ENCODE peak calls at places on chromosomes 2 and 18, in seven cellular contexts. One of them, this sample, is unnamed.

GRCh38 chr2:157345647-157346389 is 20.2 kb upstream of the ERMN start:
- DNase-seq in MM.1S: no peak
- DNase-seq in foreskin keratinocyte: no peak
- DNase-seq in substantia nigra: no peak
- DNase-seq in body of pancreas: no peak
- DNase-seq in neuronal stem cell: no peak
- DNase-seq in tibial artery: no peak
- DNase-seq in this sample: no peak

GRCh38 chr2:84880645-84881521 is at the start of gene TRABD2A:
- DNase-seq in MM.1S: peak
- DNase-seq in foreskin keratinocyte: no peak
- DNase-seq in substantia nigra: no peak
- DNase-seq in body of pancreas: no peak
- DNase-seq in neuronal stem cell: peak
- DNase-seq in tibial artery: no peak
- DNase-seq in this sample: no peak

GRCh38 chr18:11412790-11413189 is 196.6 kb upstream of the SLC35G4 start:
- DNase-seq in MM.1S: no peak
- DNase-seq in foreskin keratinocyte: no peak
- DNase-seq in substantia nigra: no peak
- DNase-seq in body of pancreas: no peak
- DNase-seq in neuronal stem cell: no peak
- DNase-seq in tibial artery: no peak
- DNase-seq in this sample: no peak

GRCh38 chr18:75215663-75216062 is 5.1 kb downstream of the TSHZ1 start:
- DNase-seq in MM.1S: no peak
- DNase-seq in foreskin keratinocyte: no peak
- DNase-seq in substantia nigra: no peak
- DNase-seq in body of pancreas: no peak
- DNase-seq in neuronal stem cell: no peak
- DNase-seq in tibial artery: no peak
- DNase-seq in this sample: no peak

GRCh38 chr2:237154050-237154638 is 68.5 kb downstream of the COPS8 start:
- DNase-seq in MM.1S: peak
- DNase-seq in foreskin keratinocyte: no peak
- DNase-seq in substantia nigra: no peak
- DNase-seq in body of pancreas: peak
- DNase-seq in neuronal stem cell: peak
- DNase-seq in tibial artery: peak
- DNase-seq in this sample: no peak

GRCh38 chr2:46847726-46848421 is 67.7 kb downstream of the MCFD2 start:
- DNase-seq in MM.1S: no peak
- DNase-seq in foreskin keratinocyte: no peak
- DNase-seq in substantia nigra: no peak
- DNase-seq in body of pancreas: no peak
- DNase-seq in neuronal stem cell: no peak
- DNase-seq in tibial artery: peak
- DNase-seq in this sample: no peak

GRCh38 chr2:10831387-10831985 is 18.9 kb upstream of the PDIA6 start:
- DNase-seq in MM.1S: no peak
- DNase-seq in foreskin keratinocyte: no peak
- DNase-seq in substantia nigra: no peak
- DNase-seq in body of pancreas: no peak
- DNase-seq in neuronal stem cell: no peak
- DNase-seq in tibial artery: no peak
- DNase-seq in this sample: no peak

GRCh38 chr2:159256159-159256558 is 30.3 kb downstream of the WDSUB1 start:
- DNase-seq in MM.1S: no peak
- DNase-seq in foreskin keratinocyte: no peak
- DNase-seq in substantia nigra: no peak
- DNase-seq in body of pancreas: no peak
- DNase-seq in neuronal stem cell: no peak
- DNase-seq in tibial artery: no peak
- DNase-seq in this sample: no peak

GRCh38 chr2:120108049-120108448 is 95.2 kb downstream of the EPB41L5 start:
- DNase-seq in MM.1S: no peak
- DNase-seq in foreskin keratinocyte: peak
- DNase-seq in substantia nigra: no peak
- DNase-seq in body of pancreas: peak
- DNase-seq in neuronal stem cell: no peak
- DNase-seq in tibial artery: no peak
- DNase-seq in this sample: no peak

GRCh38 chr2:113276216-113276905 is 2.4 kb downstream of the PAX8 start:
- DNase-seq in MM.1S: no peak
- DNase-seq in foreskin keratinocyte: no peak
- DNase-seq in substantia nigra: no peak
- DNase-seq in body of pancreas: no peak
- DNase-seq in neuronal stem cell: peak
- DNase-seq in tibial artery: no peak
- DNase-seq in this sample: no peak

GRCh38 chr18:44609210-44609941 is 71.3 kb upstream of the SETBP1 start:
- DNase-seq in MM.1S: no peak
- DNase-seq in foreskin keratinocyte: no peak
- DNase-seq in substantia nigra: no peak
- DNase-seq in body of pancreas: no peak
- DNase-seq in neuronal stem cell: no peak
- DNase-seq in tibial artery: no peak
- DNase-seq in this sample: no peak

GRCh38 chr2:30768036-30768686 is 39.1 kb downstream of the CAPN13 start:
- DNase-seq in MM.1S: no peak
- DNase-seq in foreskin keratinocyte: no peak
- DNase-seq in substantia nigra: no peak
- DNase-seq in body of pancreas: no peak
- DNase-seq in neuronal stem cell: no peak
- DNase-seq in tibial artery: no peak
- DNase-seq in this sample: no peak

GRCh38 chr2:68925298-68925885 is 27.3 kb downstream of the GKN2 start:
- DNase-seq in MM.1S: peak
- DNase-seq in foreskin keratinocyte: no peak
- DNase-seq in substantia nigra: no peak
- DNase-seq in body of pancreas: peak
- DNase-seq in neuronal stem cell: peak
- DNase-seq in tibial artery: no peak
- DNase-seq in this sample: peak

GRCh38 chr18:12597775-12598174 is 60.1 kb downstream of the SPIRE1 start:
- DNase-seq in MM.1S: no peak
- DNase-seq in foreskin keratinocyte: peak
- DNase-seq in substantia nigra: no peak
- DNase-seq in body of pancreas: peak
- DNase-seq in neuronal stem cell: no peak
- DNase-seq in tibial artery: no peak
- DNase-seq in this sample: no peak

GRCh38 chr18:68714356-68714706 is 577 bp downstream of the TMX3 start:
- DNase-seq in MM.1S: peak
- DNase-seq in foreskin keratinocyte: no peak
- DNase-seq in substantia nigra: no peak
- DNase-seq in body of pancreas: no peak
- DNase-seq in neuronal stem cell: no peak
- DNase-seq in tibial artery: no peak
- DNase-seq in this sample: no peak

GRCh38 chr2:85584857-85585780 is 888 bp downstream of the VAMP5 start:
- DNase-seq in MM.1S: no peak
- DNase-seq in foreskin keratinocyte: peak
- DNase-seq in substantia nigra: no peak
- DNase-seq in body of pancreas: peak
- DNase-seq in neuronal stem cell: no peak
- DNase-seq in tibial artery: no peak
- DNase-seq in this sample: no peak

GRCh38 chr2:67641709-67642397 is 244.7 kb downstream of the ETAA1 start:
- DNase-seq in MM.1S: no peak
- DNase-seq in foreskin keratinocyte: peak
- DNase-seq in substantia nigra: no peak
- DNase-seq in body of pancreas: no peak
- DNase-seq in neuronal stem cell: no peak
- DNase-seq in tibial artery: no peak
- DNase-seq in this sample: no peak

GRCh38 chr2:23690421-23691105 is 236.4 kb downstream of the ATAD2B start:
- DNase-seq in MM.1S: no peak
- DNase-seq in foreskin keratinocyte: no peak
- DNase-seq in substantia nigra: no peak
- DNase-seq in body of pancreas: no peak
- DNase-seq in neuronal stem cell: no peak
- DNase-seq in tibial artery: no peak
- DNase-seq in this sample: no peak

GRCh38 chr2:32910883-32911598 is 35.7 kb upstream of the LTBP1 start:
- DNase-seq in MM.1S: peak
- DNase-seq in foreskin keratinocyte: no peak
- DNase-seq in substantia nigra: no peak
- DNase-seq in body of pancreas: no peak
- DNase-seq in neuronal stem cell: no peak
- DNase-seq in tibial artery: no peak
- DNase-seq in this sample: no peak

GRCh38 chr2:74867841-74868658 is 34.1 kb downstream of the HK2 start:
- DNase-seq in MM.1S: no peak
- DNase-seq in foreskin keratinocyte: no peak
- DNase-seq in substantia nigra: no peak
- DNase-seq in body of pancreas: peak
- DNase-seq in neuronal stem cell: no peak
- DNase-seq in tibial artery: peak
- DNase-seq in this sample: no peak

GRCh38 chr2:237791977-237792727 is 6.4 kb upstream of the RBM44 start:
- DNase-seq in MM.1S: no peak
- DNase-seq in foreskin keratinocyte: peak
- DNase-seq in substantia nigra: no peak
- DNase-seq in body of pancreas: no peak
- DNase-seq in neuronal stem cell: no peak
- DNase-seq in tibial artery: no peak
- DNase-seq in this sample: no peak

GRCh38 chr2:7767902-7768301 is 850.7 kb downstream of the RNF144A start:
- DNase-seq in MM.1S: no peak
- DNase-seq in foreskin keratinocyte: no peak
- DNase-seq in substantia nigra: no peak
- DNase-seq in body of pancreas: no peak
- DNase-seq in neuronal stem cell: no peak
- DNase-seq in tibial artery: no peak
- DNase-seq in this sample: no peak

GRCh38 chr2:100071350-100072043 is 70.9 kb downstream of the AFF3 start:
- DNase-seq in MM.1S: no peak
- DNase-seq in foreskin keratinocyte: no peak
- DNase-seq in substantia nigra: no peak
- DNase-seq in body of pancreas: no peak
- DNase-seq in neuronal stem cell: no peak
- DNase-seq in tibial artery: no peak
- DNase-seq in this sample: no peak
- H3K27ac ChIP-seq in MM.1S: no peak
- H3K27ac ChIP-seq in foreskin keratinocyte: no peak
- H3K27ac ChIP-seq in substantia nigra: no peak
- H3K27ac ChIP-seq in body of pancreas: no peak
- H3K27ac ChIP-seq in neuronal stem cell: no peak
- H3K27ac ChIP-seq in tibial artery: no peak
- H3K27ac ChIP-seq in this sample: no peak

GRCh38 chr2:96823203-96823602 is 7.1 kb downstream of the CNNM3 start:
- DNase-seq in MM.1S: no peak
- DNase-seq in foreskin keratinocyte: no peak
- DNase-seq in substantia nigra: no peak
- DNase-seq in body of pancreas: no peak
- DNase-seq in neuronal stem cell: no peak
- DNase-seq in tibial artery: no peak
- DNase-seq in this sample: no peak
- H3K27ac ChIP-seq in MM.1S: no peak
- H3K27ac ChIP-seq in foreskin keratinocyte: no peak
- H3K27ac ChIP-seq in substantia nigra: no peak
- H3K27ac ChIP-seq in body of pancreas: peak
- H3K27ac ChIP-seq in neuronal stem cell: no peak
- H3K27ac ChIP-seq in tibial artery: no peak
- H3K27ac ChIP-seq in this sample: no peak

DNA sequence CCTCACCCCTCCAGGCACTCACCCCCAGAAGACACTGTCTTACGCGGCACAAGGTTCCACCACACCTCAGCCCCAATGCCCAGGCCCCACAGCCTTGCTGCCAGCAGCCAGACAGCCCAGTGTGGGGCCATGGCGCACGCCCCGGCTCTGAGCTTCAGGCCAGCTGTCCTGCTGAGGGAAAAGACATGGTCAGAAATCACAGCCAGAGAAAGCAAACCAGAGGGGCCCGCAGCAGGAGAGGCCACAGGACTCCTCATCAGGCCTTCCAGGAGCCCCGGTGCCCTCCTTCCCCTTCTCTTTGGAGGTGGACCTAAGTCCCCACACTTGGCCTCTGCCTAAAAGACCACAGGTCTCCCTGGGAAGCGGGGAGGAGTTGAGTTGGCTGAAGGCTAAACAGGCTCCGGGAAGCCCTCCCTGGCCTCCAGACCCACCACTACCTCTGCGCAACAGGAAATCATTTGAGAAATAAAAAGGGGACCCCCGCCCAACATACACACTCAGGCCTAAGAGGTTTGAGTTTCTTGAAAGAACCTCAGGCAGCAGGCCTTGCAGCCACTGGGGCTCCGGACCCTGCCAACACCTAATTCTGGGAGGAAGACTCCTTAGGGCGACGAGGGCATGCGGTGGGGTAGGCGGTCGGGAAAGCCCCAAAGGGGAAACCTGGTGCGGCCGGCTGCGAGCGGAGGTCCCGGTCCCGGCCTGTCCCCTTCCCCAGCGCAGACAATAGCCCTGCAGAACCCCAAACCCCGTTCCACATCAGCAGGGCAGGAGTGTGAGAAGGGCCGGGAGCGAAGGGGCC is 1.9 kb downstream of the SEMA4C start:
- DNase-seq in MM.1S: no peak
- DNase-seq in foreskin keratinocyte: no peak
- DNase-seq in substantia nigra: no peak
- DNase-seq in body of pancreas: no peak
- DNase-seq in neuronal stem cell: no peak
- DNase-seq in tibial artery: no peak
- DNase-seq in this sample: no peak
- H3K27ac ChIP-seq in MM.1S: no peak
- H3K27ac ChIP-seq in foreskin keratinocyte: no peak
- H3K27ac ChIP-seq in substantia nigra: peak
- H3K27ac ChIP-seq in body of pancreas: peak
- H3K27ac ChIP-seq in neuronal stem cell: peak
- H3K27ac ChIP-seq in tibial artery: peak
- H3K27ac ChIP-seq in this sample: peak

GRCh38 chr18:3265564-3266033 is 3.7 kb downstream of the MYL12B start:
- DNase-seq in MM.1S: no peak
- DNase-seq in foreskin keratinocyte: no peak
- DNase-seq in substantia nigra: no peak
- DNase-seq in body of pancreas: no peak
- DNase-seq in neuronal stem cell: no peak
- DNase-seq in tibial artery: no peak
- DNase-seq in this sample: no peak
- H3K27ac ChIP-seq in MM.1S: no peak
- H3K27ac ChIP-seq in foreskin keratinocyte: no peak
- H3K27ac ChIP-seq in substantia nigra: no peak
- H3K27ac ChIP-seq in body of pancreas: no peak
- H3K27ac ChIP-seq in neuronal stem cell: no peak
- H3K27ac ChIP-seq in tibial artery: no peak
- H3K27ac ChIP-seq in this sample: no peak

DNA sequence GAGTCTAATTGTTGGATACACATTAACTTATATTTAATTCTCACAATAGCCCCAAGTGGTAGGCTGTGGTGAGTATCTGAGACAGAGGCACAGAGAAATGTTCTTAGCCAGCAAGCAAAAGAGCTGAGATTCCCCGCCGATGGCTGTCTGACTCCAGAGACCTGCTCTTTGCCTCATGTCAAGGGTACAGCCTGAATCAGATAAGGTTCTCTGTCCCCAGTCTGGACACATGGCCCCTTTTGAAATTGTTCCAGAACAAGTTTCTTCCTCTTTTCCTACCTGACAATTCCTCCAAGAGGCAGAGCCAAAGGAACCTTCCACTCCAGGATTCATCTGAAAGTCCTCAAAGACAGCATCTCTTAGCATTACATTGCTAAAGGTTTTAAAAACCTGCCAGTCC is 512.9 kb upstream of the TNP1 start:
- DNase-seq in MM.1S: no peak
- DNase-seq in foreskin keratinocyte: no peak
- DNase-seq in substantia nigra: no peak
- DNase-seq in body of pancreas: no peak
- DNase-seq in neuronal stem cell: no peak
- DNase-seq in tibial artery: no peak
- DNase-seq in this sample: no peak
- H3K27ac ChIP-seq in MM.1S: no peak
- H3K27ac ChIP-seq in foreskin keratinocyte: no peak
- H3K27ac ChIP-seq in substantia nigra: no peak
- H3K27ac ChIP-seq in body of pancreas: no peak
- H3K27ac ChIP-seq in neuronal stem cell: no peak
- H3K27ac ChIP-seq in tibial artery: peak
- H3K27ac ChIP-seq in this sample: no peak

This sample was measured in caudate nucleus.